ENCODE peak calls at places on chromosome 15, in six cellular contexts. W, B, O, X, M and Z are unnamed samples.

GRCh38 chr15:83613716-83614115 is 40.2 kb upstream of the ADAMTSL3 start:
- DNase-seq in X (no peak), O (peak), W (no peak), B (no peak), M (no peak), Z (no peak)

GRCh38 chr15:76328962-76329361 is 7.6 kb upstream of the ISL2 start:
- DNase-seq in X (no peak), W (no peak), O (no peak), B (peak), M (peak), Z (no peak)

GRCh38 chr15:23564798-23565394 is 578 bp upstream of the MKRN3 start:
- DNase-seq in O (peak), M (no peak), W (no peak), B (no peak), X (no peak), Z (no peak)

GRCh38 chr15:42147431-42147735 is 9.1 kb downstream of the PLA2G4F start:
- DNase-seq in O (no peak), B (no peak), W (no peak), M (no peak), X (no peak), Z (peak)

GRCh38 chr15:79221696-79222095 is 60.8 kb upstream of the ANKRD34C start:
- DNase-seq in M (no peak), W (peak), X (no peak), B (no peak), O (no peak), Z (no peak)

GRCh38 chr15:33114484-33114767 is 80.1 kb downstream of the FMN1 start:
- DNase-seq in W (no peak), X (peak), O (peak), M (no peak), B (no peak), Z (no peak)

GRCh38 chr15:67821784-67822451 is 3.4 kb upstream of the SKOR1 start:
- DNase-seq in O (no peak), B (no peak), X (no peak), W (no peak), M (no peak), Z (no peak)

GRCh38 chr15:72562878-72563277 is 88.7 kb downstream of the ARIH1 start:
- DNase-seq in M (no peak), O (no peak), B (no peak), X (no peak), W (no peak), Z (no peak)

GRCh38 chr15:40291088-40291574 is 8.3 kb upstream of the ANKRD63 start:
- DNase-seq in W (peak), M (no peak), O (peak), B (peak), X (peak), Z (no peak)

GRCh38 chr15:92780816-92781215 is 119.3 kb upstream of the CHD2 start:
- DNase-seq in B (no peak), X (no peak), M (no peak), W (no peak), O (no peak), Z (no peak)

GRCh38 chr15:75801859-75802593 is 41.2 kb upstream of the UBE2Q2 start:
- DNase-seq in W (peak), X (peak), M (peak), B (peak), O (peak), Z (peak)

GRCh38 chr15:32831458-32831857 is 113.7 kb downstream of the GREM1 start:
- DNase-seq in M (no peak), B (no peak), O (peak), X (no peak), W (no peak), Z (no peak)

GRCh38 chr15:77659350-77660321 is 26.9 kb upstream of the LINGO1 start:
- DNase-seq in M (no peak), W (peak), O (peak), B (peak), X (peak), Z (no peak)

GRCh38 chr15:63941698-63942465 is 104.4 kb downstream of the DAPK2 start:
- DNase-seq in W (no peak), M (peak), O (no peak), B (no peak), X (no peak), Z (no peak)

GRCh38 chr15:80480909-80481308 is 76.7 kb downstream of the ARNT2 start:
- DNase-seq in X (peak), B (peak), O (peak), M (peak), W (peak), Z (peak)

GRCh38 chr15:52790166-52790708 is at the start of gene ONECUT1:
- DNase-seq in O (no peak), B (peak), X (no peak), M (no peak), W (peak), Z (peak)

GRCh38 chr15:68258684-68259083 is 18.9 kb upstream of the FEM1B start:
- DNase-seq in X (no peak), B (peak), M (peak), O (no peak), W (no peak), Z (peak)

GRCh38 chr15:98894312-98894711 is 113.3 kb downstream of the PGPEP1L start:
- DNase-seq in O (no peak), X (no peak), W (no peak), M (no peak), B (no peak), Z (no peak)

GRCh38 chr15:25770618-25771369 is 92.3 kb downstream of the ATP10A start:
- DNase-seq in B (no peak), O (no peak), M (peak), W (no peak), X (no peak), Z (no peak)

GRCh38 chr15:42037650-42038049 is 16.8 kb upstream of the PLA2G4E start:
- DNase-seq in B (peak), X (no peak), W (no peak), M (peak), O (no peak), Z (no peak)

GRCh38 chr15:69609776-69610175 is 157.2 kb downstream of the RPLP1 start:
- DNase-seq in M (peak), B (no peak), X (no peak), O (no peak), W (no peak), Z (peak)

GRCh38 chr15:77564933-77565332 is 67.8 kb downstream of the LINGO1 start:
- DNase-seq in M (no peak), B (no peak), O (no peak), X (no peak), W (no peak), Z (no peak)

GRCh38 chr15:45123397-45123796 is 6.3 kb downstream of the DUOXA1 start:
- DNase-seq in W (no peak), X (no peak), B (no peak), O (no peak), M (no peak), Z (no peak)

GRCh38 chr15:98954411-98954810 is 53.2 kb downstream of the PGPEP1L start:
- DNase-seq in X (peak), O (peak), B (no peak), M (peak), W (no peak), Z (peak)

GRCh38 chr15:36400936-36401585 is 178.4 kb upstream of the CDIN1 start:
- DNase-seq in M (no peak), O (no peak), W (no peak), X (no peak), B (no peak), Z (no peak)

GRCh38 chr15:77775851-77776250 is 143.1 kb upstream of the LINGO1 start:
- DNase-seq in M (no peak), B (no peak), W (no peak), X (no peak), O (no peak), Z (no peak)

GRCh38 chr15:78810377-78811123 is 714 bp downstream of the ADAMTS7 start:
- DNase-seq in B (peak), O (peak), M (peak), W (peak), X (peak), Z (no peak)

GRCh38 chr15:69540622-69541021 is 88.0 kb downstream of the RPLP1 start:
- DNase-seq in M (no peak), W (no peak), O (no peak), B (no peak), X (no peak), Z (no peak)

GRCh38 chr15:43105077-43105769 is 615 bp downstream of the UBR1 start:
- DNase-seq in O (no peak), X (no peak), W (peak), M (no peak), B (peak), Z (no peak)

GRCh38 chr15:60417112-60417511 is 19.3 kb upstream of the ANXA2 start:
- DNase-seq in B (no peak), X (no peak), W (no peak), O (no peak), M (no peak), Z (no peak)

GRCh38 chr15:73924258-73924921 is 1.9 kb upstream of the LOXL1 start:
- DNase-seq in W (peak), X (peak), B (peak), O (peak), M (no peak), Z (no peak)

GRCh38 chr15:75232826-75233503 is 25.2 kb upstream of the GOLGA6C start:
- DNase-seq in O (no peak), M (no peak), B (no peak), X (no peak), W (no peak), Z (peak)

GRCh38 chr15:67836955-67837354 is 2.9 kb downstream of the RNU6-1 start:
- DNase-seq in B (no peak), W (no peak), O (no peak), X (no peak), M (no peak), Z (no peak)

GRCh38 chr15:100923076-100923475 is 3.9 kb downstream of the LRRK1 start:
- DNase-seq in W (no peak), O (no peak), M (peak), X (no peak), B (no peak), Z (no peak)
- H3K4me3 ChIP-seq in W (no peak), O (no peak), M (no peak), X (no peak), B (no peak), Z (no peak)

GRCh38 chr15:54120949-54121463 is 142.8 kb downstream of the UNC13C start:
- DNase-seq in O (no peak), B (no peak), M (no peak), X (no peak), W (no peak), Z (no peak)
- H3K4me3 ChIP-seq in O (no peak), B (no peak), M (no peak), X (no peak), W (no peak), Z (no peak)

DNA sequence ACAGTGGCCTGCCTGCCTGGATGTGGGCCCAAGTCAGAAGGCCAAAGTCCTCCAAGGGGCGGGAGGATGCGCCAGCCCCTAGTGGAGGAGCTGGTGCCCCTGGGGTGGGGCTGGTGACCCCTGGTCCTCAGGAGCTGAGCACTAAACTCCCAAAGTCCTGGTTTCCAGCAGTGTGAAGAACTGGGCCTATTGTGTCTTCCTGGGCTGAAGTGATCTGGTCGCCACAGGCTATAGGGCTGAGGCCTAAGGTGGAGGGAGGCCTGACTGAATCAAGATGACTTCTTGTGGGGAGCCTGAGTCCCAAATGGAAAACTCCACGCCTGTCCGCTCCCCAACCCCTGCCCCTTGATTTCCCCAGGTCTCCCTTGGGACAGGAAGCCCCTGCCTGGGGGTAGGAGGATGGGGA is 775 bp upstream of the FES start:
- DNase-seq in B (no peak), M (no peak), X (no peak), W (no peak), O (no peak), Z (no peak)
- H3K4me3 ChIP-seq in B (no peak), M (no peak), X (no peak), W (no peak), O (no peak), Z (peak)

GRCh38 chr15:51737538-51738305 is at the start of gene LYSMD2:
- DNase-seq in B (peak), M (peak), W (peak), O (no peak), X (peak), Z (peak)

GRCh38 chr15:51735211-51735610 is 2.2 kb downstream of the LYSMD2 start:
- DNase-seq in O (no peak), M (no peak), W (no peak), X (no peak), B (no peak), Z (no peak)

GRCh38 chr15:51736646-51737537 is 563 bp downstream of the LYSMD2 start:
- DNase-seq in W (peak), M (peak), O (no peak), X (no peak), B (no peak), Z (peak)

GRCh38 chr15:51735611-51736010 is 1.8 kb downstream of the LYSMD2 start:
- DNase-seq in O (no peak), X (no peak), M (no peak), B (no peak), W (no peak), Z (no peak)

GRCh38 chr15:51736069-51736468 is 1.4 kb downstream of the LYSMD2 start:
- DNase-seq in M (no peak), O (no peak), B (no peak), X (no peak), W (no peak), Z (no peak)
- H3K4me3 ChIP-seq in M (no peak), O (no peak), B (peak), X (no peak), W (no peak), Z (peak)

GRCh38 chr15:56918046-56918906 is at the start of gene TCF12:
- DNase-seq in X (peak), W (peak), B (peak), M (peak), O (peak), Z (peak)

GRCh38 chr15:56916825-56917477 is 1.5 kb upstream of the TCF12 start:
- DNase-seq in W (peak), M (no peak), O (no peak), X (no peak), B (no peak), Z (no peak)

GRCh38 chr15:56918907-56919707 is 663 bp downstream of the TCF12 start:
- DNase-seq in B (peak), O (peak), X (peak), M (peak), W (peak), Z (peak)

GRCh38 chr15:56915888-56916287 is 2.6 kb upstream of the TCF12 start:
- DNase-seq in O (no peak), W (no peak), B (no peak), M (no peak), X (no peak), Z (no peak)

GRCh38 chr15:56917652-56918045 is 795 bp upstream of the TCF12 start:
- DNase-seq in B (no peak), W (no peak), M (peak), X (no peak), O (no peak), Z (no peak)
- H3K4me3 ChIP-seq in B (peak), W (peak), M (peak), X (peak), O (peak), Z (peak)

GRCh38 chr15:57436166-57436565 is 59.9 kb downstream of the CGNL1 start:
- DNase-seq in O (no peak), W (no peak), X (no peak), B (no peak), M (no peak), Z (no peak)
- H3K4me3 ChIP-seq in O (no peak), W (no peak), X (no peak), B (no peak), M (no peak), Z (no peak)

DNA sequence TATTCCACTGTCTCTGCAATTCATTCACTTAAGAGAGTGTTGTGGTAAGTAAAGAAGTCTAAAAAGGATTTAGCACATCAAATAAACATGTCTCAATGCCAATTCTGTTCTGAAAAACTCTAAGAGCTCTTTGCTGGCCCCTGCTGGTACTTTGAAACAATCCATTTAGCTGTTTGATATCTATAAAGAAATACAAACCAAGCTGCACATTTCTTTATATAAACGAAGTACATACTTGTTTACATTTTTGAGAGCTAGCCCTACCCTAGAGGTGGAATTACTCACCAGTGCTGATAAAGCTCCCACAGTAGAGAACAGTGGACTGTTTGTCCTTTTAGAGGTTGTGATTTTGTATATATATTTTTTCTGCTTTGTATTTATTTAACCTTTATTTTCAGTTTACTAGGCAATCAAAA is 75.5 kb downstream of the NEDD4 start:
- DNase-seq in M (no peak), B (peak), W (peak), O (peak), X (peak), Z (no peak)
- H3K4me3 ChIP-seq in M (no peak), B (peak), W (no peak), O (no peak), X (no peak), Z (no peak)

DNA sequence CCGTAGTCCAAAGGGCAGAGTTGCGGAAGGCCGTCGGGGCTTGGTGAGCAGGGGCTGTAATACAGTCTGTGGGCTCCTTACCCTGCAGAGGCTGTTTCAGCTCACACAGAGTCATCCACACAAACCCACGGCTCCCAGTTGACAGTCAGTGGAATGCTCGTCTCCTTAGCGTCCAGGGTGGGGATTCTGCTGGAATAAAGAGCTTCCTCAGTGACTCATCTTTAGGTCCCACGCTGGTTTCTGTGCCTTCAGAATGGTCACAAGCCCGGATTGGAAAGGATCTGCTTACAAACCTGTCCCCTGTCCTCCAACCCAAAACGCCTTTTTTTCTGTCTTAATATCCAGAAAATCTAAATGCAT is 201.3 kb upstream of the TPM1 start:
- DNase-seq in W (no peak), X (no peak), M (no peak), B (no peak), O (peak), Z (no peak)
- H3K4me3 ChIP-seq in W (no peak), X (no peak), M (no peak), B (no peak), O (no peak), Z (no peak)

GRCh38 chr15:58528197-58528870 is 96.5 kb downstream of the LIPC start:
- DNase-seq in B (no peak), W (peak), X (peak), M (peak), O (peak), Z (no peak)
- H3K4me3 ChIP-seq in B (no peak), W (no peak), X (no peak), M (no peak), O (no peak), Z (no peak)

GRCh38 chr15:90011705-90012104 is 10.6 kb downstream of the ZNF710 start:
- DNase-seq in X (no peak), M (no peak), B (no peak), O (no peak), W (no peak), Z (no peak)

GRCh38 chr15:90009301-90010063 is 8.4 kb downstream of the ZNF710 start:
- DNase-seq in W (no peak), X (no peak), M (peak), B (no peak), O (no peak), Z (no peak)

GRCh38 chr15:90015749-90016148 is 14.6 kb downstream of the ZNF710 start:
- DNase-seq in M (peak), X (no peak), B (peak), O (no peak), W (no peak), Z (no peak)

GRCh38 chr15:90016721-90017120 is 15.6 kb downstream of the ZNF710 start:
- DNase-seq in B (no peak), M (peak), O (no peak), W (no peak), X (no peak), Z (no peak)

DNA sequence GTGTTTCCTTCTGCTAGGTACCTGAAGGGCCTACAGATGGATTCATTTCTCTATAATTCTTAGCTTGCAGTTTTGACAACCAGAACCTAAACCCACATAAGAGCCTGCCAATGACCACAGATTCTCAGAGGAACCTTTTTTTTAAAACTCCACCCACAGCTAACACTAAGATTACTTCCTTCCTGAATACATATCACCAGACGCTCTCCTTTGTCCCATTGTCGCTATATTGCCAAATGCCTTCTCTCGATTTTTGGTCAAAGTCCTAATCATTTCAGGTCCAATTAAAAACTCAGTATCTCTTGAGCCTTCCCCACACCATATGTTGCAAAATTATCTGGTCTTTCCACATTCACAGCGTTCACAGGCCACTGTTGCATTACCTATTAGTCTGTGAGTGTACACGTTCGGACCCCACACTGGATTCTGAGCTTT is 12.4 kb downstream of the ZNF710 start:
- DNase-seq in X (no peak), W (no peak), B (no peak), O (no peak), M (peak), Z (peak)
- H3K4me3 ChIP-seq in X (no peak), W (no peak), B (no peak), O (no peak), M (no peak), Z (no peak)